ENCODE peak calls at places on chromosomes 12 and 14, in nine cellular contexts. A is gastrocnemius medialis; D is astrocyte of the cerebellum; V is activated CD4-positive, alpha-beta T cell treated with anti-CD3 and anti-CD28 coated beads, Interleukin-2, amount 50 U/mL, for 24 hours; U is RWPE1; B is retina; K is stimulated activated CD8-positive, alpha-beta memory T cell treated with anti-CD3 and anti-CD28 coated beads, Interleukin-4, amount 100 ng/mL, for 24 hours; O is small intestine; C is naive thymus-derived CD4-positive, alpha-beta T cell. Z is an unnamed sample.

GRCh38 chr14:60653709-60654161 is 4.5 kb upstream of the SIX1 start:
- DNase-seq in A (no peak), D (no peak), V (no peak), U (no peak), B (no peak), K (no peak), O (no peak), C (no peak), Z (no peak)

GRCh38 chr12:1496162-1496925 is 98.0 kb downstream of the FBXL14 start:
- DNase-seq in A (no peak), D (no peak), V (no peak), U (no peak), B (no peak), K (no peak), O (peak), C (no peak), Z (peak)

GRCh38 chr14:63186453-63186852 is 17.8 kb upstream of the RHOJ start:
- DNase-seq in A (no peak), D (peak), V (no peak), U (no peak), B (no peak), K (no peak), O (no peak), C (no peak), Z (no peak)

GRCh38 chr12:111351026-111351425 is 17.9 kb downstream of the PHETA1 start:
- DNase-seq in A (no peak), D (no peak), V (no peak), U (no peak), B (no peak), K (no peak), O (no peak), C (no peak), Z (no peak)

GRCh38 chr12:111995782-111996480 is 17.0 kb downstream of the TMEM116 start:
- DNase-seq in A (no peak), D (no peak), V (no peak), U (no peak), B (no peak), K (no peak), O (no peak), C (no peak), Z (no peak)

GRCh38 chr14:52874389-52874788 is 76.5 kb downstream of the FERMT2 start:
- DNase-seq in A (no peak), D (no peak), V (no peak), U (no peak), B (no peak), K (no peak), O (no peak), C (no peak), Z (no peak)

GRCh38 chr12:53985358-53985899 is 483 bp downstream of the HOXC10 start:
- DNase-seq in A (no peak), D (no peak), V (no peak), U (no peak), B (peak), K (no peak), O (no peak), C (no peak), Z (no peak)

GRCh38 chr14:98834119-98834518 is 437.9 kb downstream of the BCL11B start:
- DNase-seq in A (no peak), D (no peak), V (no peak), U (no peak), B (no peak), K (no peak), O (no peak), C (no peak), Z (no peak)

GRCh38 chr14:75648066-75648838 is 12.4 kb downstream of the ERG28 start:
- DNase-seq in A (peak), D (peak), V (no peak), U (peak), B (no peak), K (no peak), O (no peak), C (no peak), Z (no peak)

GRCh38 chr14:50039734-50040400 is 76.5 kb downstream of the VCPKMT start:
- DNase-seq in A (no peak), D (no peak), V (no peak), U (peak), B (no peak), K (no peak), O (no peak), C (peak), Z (peak)

GRCh38 chr12:132285991-132286681 is 43.3 kb downstream of the GALNT9 start:
- DNase-seq in A (no peak), D (no peak), V (no peak), U (peak), B (peak), K (no peak), O (peak), C (no peak), Z (no peak)

GRCh38 chr12:57521475-57522018 is 1.1 kb upstream of the MBD6 start:
- DNase-seq in A (no peak), D (no peak), V (no peak), U (no peak), B (no peak), K (no peak), O (peak), C (no peak), Z (peak)

Z was measured in tibial artery.